ENCODE peak calls at places on chromosomes 12 and 14, in four cellular contexts. W, G, X and L are unnamed samples.

GRCh38 chr12:98856897-98857540 is 211.9 kb downstream of the APAF1 start:
- DNase-seq in W (peak; percentile 89), G (no peak), X (no peak), L (no peak)

GRCh38 chr12:50639721-50640120 is 124.2 kb upstream of the ATF1 start:
- DNase-seq in W (no peak), G (no peak), X (no peak), L (no peak)

GRCh38 chr14:20578784-20579502 is 8.9 kb downstream of the RNASE11 start:
- DNase-seq in W (no peak), G (no peak), X (peak; percentile 15), L (no peak)

GRCh38 chr14:92105845-92106094 is 612 bp downstream of the ATXN3 start:
- DNase-seq in W (no peak), G (peak; percentile 44), X (peak; percentile 7), L (peak; percentile 29)

GRCh38 chr12:13175499-13175898 is 21.0 kb upstream of the EMP1 start:
- DNase-seq in W (no peak), G (no peak), X (no peak), L (no peak)

GRCh38 chr12:62930546-62931425 is 4.2 kb downstream of the PPM1H start:
- DNase-seq in W (peak; percentile 39), G (no peak), X (no peak), L (no peak)

GRCh38 chr14:99910337-99911268 is 117.4 kb downstream of the EML1 start:
- DNase-seq in W (no peak), G (no peak), X (no peak), L (no peak)

GRCh38 chr14:67573268-67574010 is 26.6 kb downstream of the PIGH start:
- DNase-seq in W (no peak), G (no peak), X (no peak), L (no peak)

GRCh38 chr12:15979096-15980091 is 68.3 kb downstream of the DERA start:
- DNase-seq in W (peak; percentile 67), G (peak; percentile 43), X (peak; percentile 34), L (no peak)

GRCh38 chr12:46105735-46106134 is 115.4 kb upstream of the SCAF11 start:
- DNase-seq in W (no peak), G (no peak), X (no peak), L (no peak)

GRCh38 chr12:115872919-115873357 is 404.6 kb downstream of the MED13L start:
- DNase-seq in W (peak; percentile 89), G (peak; percentile 91), X (no peak), L (peak; percentile 98)

DNA sequence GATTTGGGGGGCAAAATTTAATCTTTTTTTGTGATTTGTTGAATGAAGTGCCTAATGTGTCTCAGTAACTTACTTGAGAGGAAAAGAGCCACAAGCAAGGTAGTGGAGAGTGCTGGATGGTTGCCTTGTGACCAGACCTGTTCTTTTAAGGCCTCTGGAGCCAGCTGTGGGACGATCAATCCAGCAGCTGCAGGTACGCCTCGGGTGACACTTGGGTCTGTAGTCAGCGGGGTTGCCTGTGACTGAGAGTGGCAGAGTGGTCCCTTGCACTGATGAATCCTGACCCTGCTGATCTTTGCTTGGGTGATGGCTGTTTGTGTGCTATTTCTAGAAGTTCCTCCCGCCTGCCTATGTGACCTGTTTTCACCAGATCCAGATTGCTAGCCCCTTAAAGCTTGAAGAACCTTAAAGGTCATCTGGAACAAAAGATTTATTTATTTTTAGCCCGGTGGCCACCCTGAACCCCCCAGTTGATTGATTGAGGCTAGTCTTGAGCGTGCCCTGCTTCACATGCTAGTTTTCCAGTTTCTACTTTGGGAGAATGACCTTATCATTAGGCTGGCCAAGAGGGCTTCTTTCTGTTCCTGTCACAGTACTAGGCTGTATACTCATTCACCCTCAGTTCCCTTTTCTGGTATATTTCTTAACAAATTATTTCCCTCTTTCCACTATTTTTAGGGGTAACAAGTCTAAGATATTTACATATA is 23.2 kb downstream of the PRKCH start:
- DNase-seq in W (no peak), G (no peak), X (no peak), L (no peak)
- H3K4me1 ChIP-seq in W (no peaks in the 10 kb centered on the region), G (no peaks in the 10 kb centered on the region), X (peaks cover 9% of the 10 kb centered on the region), L (peaks cover 5% of the 10 kb centered on the region)

GRCh38 chr14:93303659-93304058 is 29.2 kb downstream of the BTBD7 start:
- DNase-seq in W (no peak), G (no peak), X (peak; percentile 14), L (no peak)

GRCh38 chr14:93302688-93303581 is 29.9 kb downstream of the BTBD7 start:
- DNase-seq in W (no peak), G (no peak), X (no peak), L (no peak)

GRCh38 chr14:93306844-93307243 is 26.0 kb downstream of the BTBD7 start:
- DNase-seq in W (no peak), G (no peak), X (no peak), L (no peak)

GRCh38 chr14:93305708-93306418 is 27.0 kb downstream of the BTBD7 start:
- DNase-seq in W (no peak), G (no peak), X (no peak), L (no peak)

DNA sequence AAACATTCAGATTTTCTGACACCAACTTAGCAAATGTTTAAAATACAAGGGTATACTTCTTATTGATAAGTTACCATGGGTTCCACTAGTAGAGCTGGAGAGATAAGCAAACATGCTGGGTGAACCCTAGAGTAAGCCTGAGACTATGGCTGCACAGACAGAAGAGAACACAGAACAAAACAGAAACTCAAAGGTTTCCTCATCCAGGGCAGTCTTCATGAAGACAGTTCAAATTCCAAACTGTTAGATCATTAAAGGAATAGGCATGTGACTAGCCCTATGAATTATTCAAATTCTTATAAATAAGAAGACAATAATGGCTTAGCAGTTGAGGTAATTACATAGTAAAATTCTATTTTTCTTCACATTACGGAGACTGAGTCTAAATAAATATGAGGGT is 28.1 kb downstream of the BTBD7 start:
- DNase-seq in W (no peak), G (no peak), X (no peak), L (no peak)
- H3K27ac ChIP-seq in W (no peak overlapping the region), G (no peak overlapping the region), X (no peak overlapping the region), L (no peak overlapping the region)

DNA sequence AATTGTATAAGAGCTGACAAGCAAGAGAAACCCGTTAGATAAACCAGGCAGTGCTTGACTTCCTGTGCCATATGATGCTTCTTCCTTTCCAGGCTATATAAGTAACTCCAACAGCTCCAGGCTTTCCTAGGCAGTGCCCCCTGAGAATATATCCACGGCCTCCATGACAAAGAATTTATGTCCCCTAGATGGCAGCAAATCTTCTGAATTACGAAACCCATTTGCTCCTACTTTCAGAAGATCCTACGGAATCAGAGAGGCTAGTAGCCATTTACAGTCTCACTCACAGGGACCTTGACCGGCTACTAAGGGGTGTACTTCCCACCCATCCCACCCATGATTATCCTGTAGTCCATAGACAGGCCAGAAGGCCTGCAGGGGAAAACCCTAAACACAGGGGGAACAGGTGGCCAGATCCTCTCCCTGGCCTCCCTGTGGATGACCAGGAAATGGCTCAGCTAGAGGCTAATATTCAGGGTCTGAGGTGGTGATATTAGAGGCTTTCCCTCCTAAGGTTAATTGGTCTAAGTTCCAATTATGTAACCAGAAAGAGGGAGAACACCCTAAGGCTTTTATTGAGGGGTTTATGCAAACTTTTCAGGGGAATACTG is 77.2 kb upstream of the DCD start:
- DNase-seq in W (peak; percentile 79), G (no peak), X (no peak), L (no peak)
- TF ChIP-seq POLR2AphosphoS5 in W (no peak), G (no peak), X (no peak), L (no peak)

GRCh38 chr12:89372584-89373370 is 20.5 kb upstream of the DUSP6 start:
- DNase-seq in W (peak; percentile 37), G (no peak), X (no peak), L (no peak)
- H3K4me1 ChIP-seq in W (peaks cover 14% of the 10 kb centered on the region), G (peaks cover 78% of the 10 kb centered on the region), X (peaks cover 3% of the 10 kb centered on the region), L (peaks cover 3% of the 10 kb centered on the region)

GRCh38 chr14:24337824-24338175 is 2.0 kb downstream of the RIPK3 start:
- DNase-seq in W (no peak), G (no peak), X (no peak), L (no peak)
- H3K27ac ChIP-seq in W (no peak overlapping the region), G (no peak overlapping the region), X (no peak overlapping the region), L (no peak overlapping the region)

DNA sequence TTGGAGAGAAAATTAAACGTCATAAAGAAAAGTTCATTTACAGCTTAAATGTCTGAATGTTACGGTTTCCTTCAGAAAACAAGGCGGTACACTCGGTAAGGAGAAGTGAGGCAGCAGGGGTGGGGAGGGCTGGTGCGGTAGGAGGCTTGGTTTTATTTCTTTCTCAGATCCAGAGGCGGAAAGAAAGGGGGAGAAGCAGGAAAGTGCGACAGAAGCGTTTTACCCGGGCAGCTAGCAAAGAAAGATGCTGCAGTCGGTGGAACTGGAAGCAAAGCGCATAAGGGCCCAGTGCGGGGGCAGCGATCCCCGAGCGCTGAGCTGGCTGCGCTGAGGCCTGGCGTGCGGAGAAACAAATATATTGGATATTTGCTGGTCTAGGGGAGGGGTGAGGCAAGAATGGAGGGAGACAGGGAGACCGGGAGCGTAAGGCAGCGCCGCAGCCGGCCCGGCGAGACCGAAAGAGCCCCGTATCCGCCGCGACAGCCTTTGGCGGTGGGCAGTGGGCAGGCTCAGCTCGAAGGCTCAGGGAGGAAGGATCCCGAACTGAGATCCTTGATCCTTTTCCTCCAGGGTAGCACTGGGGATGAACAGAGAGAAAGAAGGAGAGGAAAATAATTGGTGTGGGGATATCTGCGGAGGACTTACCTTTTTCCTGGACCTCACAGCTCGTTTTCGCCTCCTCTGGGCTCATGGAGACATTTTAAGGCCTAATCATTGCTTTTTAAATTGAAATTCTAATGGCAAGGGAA is 6.4 kb upstream of the HOXC11 start:
- DNase-seq in W (no peak), G (no peak), X (no peak), L (no peak)
- TF ChIP-seq POLR2AphosphoS5 in W (no peak), G (no peak), X (no peak), L (no peak)

DNA sequence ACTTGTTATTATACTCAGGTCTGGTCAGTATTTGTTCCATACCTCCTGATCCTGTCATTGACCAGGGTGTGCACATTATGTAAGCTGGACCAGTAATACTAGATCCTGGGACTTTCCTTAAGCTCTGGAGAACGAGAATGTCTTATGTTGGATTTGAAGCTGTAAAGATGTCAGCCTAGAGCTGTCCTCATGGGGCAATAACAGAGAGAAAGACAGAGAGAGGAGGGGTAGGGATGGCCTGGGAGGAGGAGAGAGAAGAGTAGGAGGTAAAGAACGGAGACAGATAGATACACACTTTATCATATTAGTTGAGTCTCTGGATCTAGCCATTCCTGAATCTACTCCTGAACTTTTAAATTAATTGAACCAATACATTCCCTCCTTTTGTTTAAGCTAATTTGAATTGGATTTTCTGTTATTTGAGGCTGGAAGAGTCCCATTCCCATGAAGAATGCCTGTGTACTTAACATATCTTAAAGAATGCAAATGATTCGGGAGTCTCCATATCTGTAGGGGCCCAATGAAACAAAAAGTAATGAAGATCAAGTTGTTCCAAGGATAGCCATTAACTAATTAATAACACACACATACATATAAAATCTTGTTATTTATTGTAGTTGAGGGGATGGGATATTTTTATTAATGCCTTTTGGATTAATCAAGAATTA is 55.9 kb downstream of the PLEKHA5 start:
- DNase-seq in W (peak; percentile 76), G (no peak), X (no peak), L (no peak)
- H3K4me1 ChIP-seq in W (peaks cover 58% of the 10 kb centered on the region), G (peaks cover 14% of the 10 kb centered on the region), X (no peaks in the 10 kb centered on the region), L (no peaks in the 10 kb centered on the region)